ENCODE peak calls at places on chromosomes 13 and 19, in seven cellular contexts. One of them, this sample, is unnamed. For H3K27me3, the result is how much of the 10 kb centered on the place peaks cover.

GRCh38 chr19:5147074-5147970 is 178.4 kb downstream of the KDM4B start:
- DNase-seq in H1: no peak
- DNase-seq in right atrium auricular region: no peak
- DNase-seq in adipocyte: no peak
- DNase-seq in mammary epithelial cell: no peak
- DNase-seq in tibial artery: peak
- DNase-seq in colonic mucosa: no peak
- DNase-seq in this sample: peak

GRCh38 chr13:24709186-24709913 is 29.1 kb downstream of the ATP12A start:
- DNase-seq in tibial artery: no peak
- DNase-seq in right atrium auricular region: no peak
- DNase-seq in colonic mucosa: no peak
- DNase-seq in H1: no peak
- DNase-seq in adipocyte: no peak
- DNase-seq in mammary epithelial cell: no peak
- DNase-seq in this sample: no peak

GRCh38 chr19:32150605-32151004 is 194.8 kb upstream of the ZNF507 start:
- DNase-seq in tibial artery: no peak
- DNase-seq in adipocyte: no peak
- DNase-seq in right atrium auricular region: no peak
- DNase-seq in colonic mucosa: no peak
- DNase-seq in mammary epithelial cell: no peak
- DNase-seq in H1: no peak
- DNase-seq in this sample: no peak

GRCh38 chr13:32901994-32902780 is 114.0 kb upstream of the KL start:
- DNase-seq in right atrium auricular region: no peak
- DNase-seq in mammary epithelial cell: no peak
- DNase-seq in adipocyte: peak
- DNase-seq in colonic mucosa: no peak
- DNase-seq in H1: no peak
- DNase-seq in tibial artery: no peak
- DNase-seq in this sample: no peak

GRCh38 chr19:49677232-49677881 is at the start of gene PRMT1:
- DNase-seq in right atrium auricular region: no peak
- DNase-seq in mammary epithelial cell: no peak
- DNase-seq in tibial artery: no peak
- DNase-seq in adipocyte: peak
- DNase-seq in colonic mucosa: no peak
- DNase-seq in H1: peak
- DNase-seq in this sample: no peak

GRCh38 chr13:108961542-108962125 is 332.2 kb downstream of the MYO16 start:
- DNase-seq in tibial artery: no peak
- DNase-seq in colonic mucosa: no peak
- DNase-seq in mammary epithelial cell: peak
- DNase-seq in right atrium auricular region: no peak
- DNase-seq in H1: no peak
- DNase-seq in adipocyte: peak
- DNase-seq in this sample: no peak

GRCh38 chr19:5948697-5949564 is 29.0 kb downstream of the RANBP3 start:
- DNase-seq in colonic mucosa: no peak
- DNase-seq in mammary epithelial cell: no peak
- DNase-seq in H1: no peak
- DNase-seq in tibial artery: no peak
- DNase-seq in right atrium auricular region: no peak
- DNase-seq in adipocyte: no peak
- DNase-seq in this sample: no peak

GRCh38 chr19:54178581-54179261 is 5.8 kb upstream of the TMC4 start:
- DNase-seq in adipocyte: no peak
- DNase-seq in H1: peak
- DNase-seq in right atrium auricular region: no peak
- DNase-seq in tibial artery: no peak
- DNase-seq in mammary epithelial cell: no peak
- DNase-seq in colonic mucosa: peak
- DNase-seq in this sample: peak

GRCh38 chr19:33580026-33580644 is 41.6 kb upstream of the CHST8 start:
- DNase-seq in H1: no peak
- DNase-seq in colonic mucosa: no peak
- DNase-seq in mammary epithelial cell: peak
- DNase-seq in tibial artery: no peak
- DNase-seq in right atrium auricular region: no peak
- DNase-seq in adipocyte: no peak
- DNase-seq in this sample: no peak

GRCh38 chr13:40130871-40131636 is 475.6 kb downstream of the COG6 start:
- DNase-seq in tibial artery: no peak
- DNase-seq in H1: no peak
- DNase-seq in right atrium auricular region: no peak
- DNase-seq in adipocyte: no peak
- DNase-seq in mammary epithelial cell: peak
- DNase-seq in colonic mucosa: no peak
- DNase-seq in this sample: no peak

GRCh38 chr13:73765651-73766384 is 368.4 kb downstream of the KLF12 start:
- DNase-seq in colonic mucosa: peak
- DNase-seq in tibial artery: peak
- DNase-seq in right atrium auricular region: peak
- DNase-seq in adipocyte: no peak
- DNase-seq in mammary epithelial cell: no peak
- DNase-seq in H1: peak
- DNase-seq in this sample: peak

GRCh38 chr19:47239610-47240296 is 8.8 kb upstream of the BBC3 start:
- DNase-seq in adipocyte: peak
- DNase-seq in tibial artery: peak
- DNase-seq in colonic mucosa: no peak
- DNase-seq in mammary epithelial cell: peak
- DNase-seq in right atrium auricular region: no peak
- DNase-seq in H1: peak
- DNase-seq in this sample: peak

GRCh38 chr13:39810091-39810877 is 154.8 kb downstream of the COG6 start:
- DNase-seq in colonic mucosa: no peak
- DNase-seq in adipocyte: no peak
- DNase-seq in right atrium auricular region: no peak
- DNase-seq in mammary epithelial cell: peak
- DNase-seq in H1: no peak
- DNase-seq in tibial artery: no peak
- DNase-seq in this sample: no peak

GRCh38 chr13:76009491-76009890 is 373.4 kb downstream of the LMO7 start:
- DNase-seq in tibial artery: no peak
- DNase-seq in adipocyte: no peak
- DNase-seq in right atrium auricular region: no peak
- DNase-seq in colonic mucosa: no peak
- DNase-seq in mammary epithelial cell: peak
- DNase-seq in H1: no peak
- DNase-seq in this sample: no peak

GRCh38 chr19:48194041-48194871 is 23.8 kb downstream of the ZSWIM9 start:
- DNase-seq in mammary epithelial cell: no peak
- DNase-seq in colonic mucosa: no peak
- DNase-seq in adipocyte: peak
- DNase-seq in right atrium auricular region: no peak
- DNase-seq in tibial artery: peak
- DNase-seq in H1: peak
- DNase-seq in this sample: no peak

GRCh38 chr13:105665284-105665683 is 870.2 kb downstream of the EFNB2 start:
- DNase-seq in H1: no peak
- DNase-seq in right atrium auricular region: no peak
- DNase-seq in colonic mucosa: no peak
- DNase-seq in mammary epithelial cell: peak
- DNase-seq in tibial artery: no peak
- DNase-seq in adipocyte: peak
- DNase-seq in this sample: no peak

GRCh38 chr19:30664358-30665058 is 292.3 kb downstream of the ZNF536 start:
- DNase-seq in H1: no peak
- DNase-seq in tibial artery: no peak
- DNase-seq in adipocyte: peak
- DNase-seq in right atrium auricular region: no peak
- DNase-seq in colonic mucosa: no peak
- DNase-seq in mammary epithelial cell: peak
- DNase-seq in this sample: no peak

GRCh38 chr19:3064011-3064330 is 1.7 kb upstream of the TLE5 start:
- DNase-seq in adipocyte: no peak
- DNase-seq in H1: no peak
- DNase-seq in colonic mucosa: no peak
- DNase-seq in mammary epithelial cell: no peak
- DNase-seq in tibial artery: no peak
- DNase-seq in right atrium auricular region: no peak
- DNase-seq in this sample: no peak

GRCh38 chr19:3068071-3068470 is 5.8 kb upstream of the TLE5 start:
- DNase-seq in mammary epithelial cell: no peak
- DNase-seq in H1: no peak
- DNase-seq in adipocyte: no peak
- DNase-seq in tibial artery: peak
- DNase-seq in colonic mucosa: no peak
- DNase-seq in right atrium auricular region: no peak
- DNase-seq in this sample: no peak

GRCh38 chr19:3067549-3067948 is 5.3 kb upstream of the TLE5 start:
- DNase-seq in colonic mucosa: no peak
- DNase-seq in right atrium auricular region: no peak
- DNase-seq in H1: no peak
- DNase-seq in tibial artery: peak
- DNase-seq in adipocyte: no peak
- DNase-seq in mammary epithelial cell: no peak
- DNase-seq in this sample: no peak

GRCh38 chr19:3066482-3067049 is 4.3 kb upstream of the TLE5 start:
- DNase-seq in tibial artery: no peak
- DNase-seq in right atrium auricular region: no peak
- DNase-seq in colonic mucosa: no peak
- DNase-seq in H1: no peak
- DNase-seq in adipocyte: no peak
- DNase-seq in mammary epithelial cell: no peak
- DNase-seq in this sample: no peak

DNA sequence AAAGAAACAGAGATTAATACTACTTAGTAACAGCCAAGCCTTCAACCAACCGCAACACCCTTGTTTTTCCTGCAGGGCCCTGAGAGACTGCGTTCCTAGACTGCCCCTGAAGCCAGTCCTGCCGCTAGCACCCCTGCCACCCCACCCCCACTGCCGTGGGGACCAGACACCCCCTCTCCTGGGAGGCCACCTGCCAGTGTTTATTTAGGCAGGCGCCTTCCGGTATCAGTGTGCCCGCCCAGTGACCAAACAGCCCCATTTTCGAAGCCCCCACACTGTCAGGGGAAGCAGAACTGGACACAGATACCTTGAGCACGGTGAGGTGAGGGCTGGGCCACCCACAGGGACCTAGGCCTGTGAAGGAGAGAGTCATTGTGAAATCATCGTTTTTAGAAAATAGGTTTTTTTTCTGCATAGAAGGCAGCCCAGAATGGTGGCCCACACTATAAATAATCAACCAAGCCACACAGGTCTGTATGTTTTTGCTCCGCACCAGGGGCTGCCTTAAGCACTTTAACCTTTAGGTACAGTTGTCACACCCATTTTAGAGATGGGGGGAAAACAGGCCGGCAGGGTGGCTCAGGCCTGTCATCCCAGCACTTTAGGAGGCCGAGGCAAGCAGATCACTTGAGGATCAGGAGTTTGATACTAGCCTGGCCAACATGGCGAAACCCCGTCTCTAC is 3.5 kb upstream of the TLE5 start:
- DNase-seq in mammary epithelial cell: no peak
- DNase-seq in tibial artery: no peak
- DNase-seq in right atrium auricular region: no peak
- DNase-seq in adipocyte: no peak
- DNase-seq in colonic mucosa: peak
- DNase-seq in H1: no peak
- DNase-seq in this sample: no peak
- H3K27me3 ChIP-seq in mammary epithelial cell: under half
- H3K27me3 ChIP-seq in tibial artery: under half
- H3K27me3 ChIP-seq in right atrium auricular region: under half
- H3K27me3 ChIP-seq in adipocyte: under half
- H3K27me3 ChIP-seq in colonic mucosa: under half
- H3K27me3 ChIP-seq in H1: under half
- H3K27me3 ChIP-seq in this sample: under half

GRCh38 chr19:44603201-44603945 is 10.0 kb upstream of the IGSF23 start:
- DNase-seq in colonic mucosa: no peak
- DNase-seq in right atrium auricular region: no peak
- DNase-seq in adipocyte: peak
- DNase-seq in H1: no peak
- DNase-seq in mammary epithelial cell: no peak
- DNase-seq in tibial artery: no peak
- DNase-seq in this sample: no peak

GRCh38 chr19:44604241-44604640 is 9.1 kb upstream of the IGSF23 start:
- DNase-seq in colonic mucosa: no peak
- DNase-seq in mammary epithelial cell: no peak
- DNase-seq in tibial artery: no peak
- DNase-seq in H1: no peak
- DNase-seq in adipocyte: no peak
- DNase-seq in right atrium auricular region: no peak
- DNase-seq in this sample: no peak

GRCh38 chr19:44607917-44608316 is 5.4 kb upstream of the IGSF23 start:
- DNase-seq in right atrium auricular region: no peak
- DNase-seq in mammary epithelial cell: no peak
- DNase-seq in colonic mucosa: no peak
- DNase-seq in adipocyte: no peak
- DNase-seq in tibial artery: no peak
- DNase-seq in H1: no peak
- DNase-seq in this sample: no peak

GRCh38 chr19:44607049-44607448 is 6.3 kb upstream of the IGSF23 start:
- DNase-seq in tibial artery: no peak
- DNase-seq in mammary epithelial cell: no peak
- DNase-seq in right atrium auricular region: no peak
- DNase-seq in H1: no peak
- DNase-seq in colonic mucosa: peak
- DNase-seq in adipocyte: peak
- DNase-seq in this sample: no peak

DNA sequence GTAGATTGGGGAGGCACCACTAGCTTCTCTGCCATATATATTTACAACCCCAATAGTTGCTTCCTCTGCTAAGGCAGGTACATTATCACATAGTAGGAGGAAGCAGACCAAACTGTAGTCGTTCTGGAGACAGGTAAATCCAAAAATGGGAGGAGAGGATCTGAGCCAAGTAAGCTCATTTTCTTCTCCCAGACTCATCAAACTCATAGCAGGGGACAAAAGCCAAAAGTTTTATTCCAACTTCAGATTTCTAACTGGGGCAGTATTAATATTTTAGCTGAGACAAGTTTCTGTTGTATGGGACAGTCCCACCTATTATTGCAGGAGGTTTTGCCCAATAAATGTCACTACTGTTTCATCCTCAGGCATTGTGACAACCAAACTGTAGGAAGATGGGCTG is 7.8 kb upstream of the IGSF23 start:
- DNase-seq in tibial artery: no peak
- DNase-seq in colonic mucosa: no peak
- DNase-seq in H1: no peak
- DNase-seq in adipocyte: no peak
- DNase-seq in right atrium auricular region: no peak
- DNase-seq in mammary epithelial cell: no peak
- DNase-seq in this sample: no peak
- H3K27me3 ChIP-seq in tibial artery: under half
- H3K27me3 ChIP-seq in colonic mucosa: under half
- H3K27me3 ChIP-seq in H1: under half
- H3K27me3 ChIP-seq in adipocyte: under half
- H3K27me3 ChIP-seq in right atrium auricular region: under half
- H3K27me3 ChIP-seq in mammary epithelial cell: under half
- H3K27me3 ChIP-seq in this sample: under half

GRCh38 chr19:18776288-18776594 is 14.9 kb downstream of the COMP start:
- DNase-seq in mammary epithelial cell: no peak
- DNase-seq in right atrium auricular region: no peak
- DNase-seq in adipocyte: peak
- DNase-seq in tibial artery: no peak
- DNase-seq in colonic mucosa: no peak
- DNase-seq in H1: no peak
- DNase-seq in this sample: no peak
- H3K27me3 ChIP-seq in mammary epithelial cell: under half
- H3K27me3 ChIP-seq in right atrium auricular region: under half
- H3K27me3 ChIP-seq in adipocyte: under half
- H3K27me3 ChIP-seq in tibial artery: under half
- H3K27me3 ChIP-seq in colonic mucosa: under half
- H3K27me3 ChIP-seq in H1: half or more
- H3K27me3 ChIP-seq in this sample: under half

GRCh38 chr19:38975861-38976271 is 324 bp upstream of the FBXO17 start:
- DNase-seq in mammary epithelial cell: no peak
- DNase-seq in right atrium auricular region: no peak
- DNase-seq in tibial artery: no peak
- DNase-seq in H1: peak
- DNase-seq in adipocyte: peak
- DNase-seq in colonic mucosa: peak
- DNase-seq in this sample: no peak
- H3K27me3 ChIP-seq in mammary epithelial cell: under half
- H3K27me3 ChIP-seq in right atrium auricular region: under half
- H3K27me3 ChIP-seq in tibial artery: under half
- H3K27me3 ChIP-seq in H1: under half
- H3K27me3 ChIP-seq in adipocyte: under half
- H3K27me3 ChIP-seq in colonic mucosa: under half
- H3K27me3 ChIP-seq in this sample: under half

This sample was measured in dorsolateral prefrontal cortex.